ENCODE peak calls at places on chromosome 4, in five cellular contexts. U is RKO, V is endodermal cell, B is fibroblast of pulmonary artery, F is hypothalamus. O is an unnamed sample.

GRCh38 chr4:16082038-16082423 is 1.8 kb downstream of the PROM1 start:
- DNase-seq in V (peak), B (no peak), U (no peak), F (no peak), O (no peak)

GRCh38 chr4:8006471-8006870 is 66.8 kb upstream of the AFAP1 start:
- DNase-seq in F (no peak), U (no peak), B (no peak), V (no peak), O (no peak)

GRCh38 chr4:6697096-6697495 is 3.4 kb downstream of the S100P start:
- DNase-seq in B (no peak), F (no peak), V (no peak), U (no peak), O (no peak)

GRCh38 chr4:17762705-17763104 is 18.7 kb downstream of the FAM184B start:
- DNase-seq in F (no peak), V (no peak), U (peak), B (peak), O (no peak)

GRCh38 chr4:32135642-32136041 is 1415.5 kb downstream of the PCDH7 start:
- DNase-seq in F (no peak), U (no peak), B (peak), V (no peak), O (peak)

GRCh38 chr4:36054750-36055467 is 189.4 kb downstream of the ARAP2 start:
- DNase-seq in U (no peak), F (no peak), V (no peak), B (no peak), O (no peak)

GRCh38 chr4:128452415-128452814 is 164.8 kb upstream of the PGRMC2 start:
- DNase-seq in V (no peak), F (no peak), U (no peak), B (no peak), O (no peak)

GRCh38 chr4:189202182-189202868 is 738.3 kb upstream of the FRG1 start:
- DNase-seq in U (peak), F (no peak), B (peak), V (peak), O (peak)

GRCh38 chr4:113646456-113646809 is 115.1 kb downstream of the CAMK2D start:
- DNase-seq in V (peak), B (peak), F (no peak), U (no peak), O (no peak)

GRCh38 chr4:87118826-87119225 is 101.6 kb downstream of the KLHL8 start:
- DNase-seq in U (no peak), F (no peak), V (peak), B (peak), O (peak)

GRCh38 chr4:7068883-7069282 is 1.0 kb upstream of the GRPEL1 start:
- DNase-seq in F (no peak), V (peak), B (no peak), U (peak), O (peak)

GRCh38 chr4:166049036-166049435 is 176.0 kb downstream of the TLL1 start:
- DNase-seq in F (no peak), B (no peak), U (no peak), V (no peak), O (no peak)

GRCh38 chr4:113065629-113066028 is 16.2 kb downstream of the ANK2 start:
- DNase-seq in B (no peak), U (no peak), V (no peak), F (no peak), O (no peak)

GRCh38 chr4:88706574-88706973 is 8.9 kb upstream of the NAP1L5 start:
- DNase-seq in V (peak), F (no peak), U (peak), B (peak), O (peak)

GRCh38 chr4:117817316-117817715 is 217.0 kb upstream of the NDST3 start:
- DNase-seq in B (no peak), U (peak), V (no peak), F (no peak), O (no peak)

GRCh38 chr4:24952667-24953066 is 39.8 kb upstream of the CCDC149 start:
- DNase-seq in V (no peak), B (no peak), U (no peak), F (no peak), O (no peak)

GRCh38 chr4:8405516-8405875 is 35.0 kb downstream of the ACOX3 start:
- DNase-seq in F (no peak), U (no peak), B (no peak), V (no peak), O (no peak)

GRCh38 chr4:783133-783541 is 42.8 kb downstream of the CPLX1 start:
- DNase-seq in F (no peak), U (no peak), B (no peak), V (peak), O (no peak)

GRCh38 chr4:84917869-84918600 is 48.5 kb downstream of the WDFY3 start:
- DNase-seq in U (no peak), F (no peak), V (no peak), B (peak), O (no peak)

GRCh38 chr4:9904976-9905587 is 116.2 kb downstream of the SLC2A9 start:
- DNase-seq in U (no peak), F (no peak), B (peak), V (no peak), O (no peak)

GRCh38 chr4:68346461-68346860 is 3.4 kb downstream of the YTHDC1 start:
- DNase-seq in V (no peak), B (no peak), U (no peak), F (no peak), O (no peak)

GRCh38 chr4:33996075-33996718 is 2248.1 kb downstream of the ARAP2 start:
- DNase-seq in F (no peak), U (no peak), V (no peak), B (no peak), O (no peak)

GRCh38 chr4:137909910-137910309 is 332.2 kb downstream of the SLC7A11 start:
- DNase-seq in B (no peak), U (no peak), F (no peak), V (peak), O (no peak)

GRCh38 chr4:145912391-145912790 is 26.2 kb downstream of the ZNF827 start:
- DNase-seq in V (no peak), F (no peak), U (no peak), B (no peak), O (no peak)

GRCh38 chr4:158741622-158742021 is 18.4 kb upstream of the PPID start:
- DNase-seq in F (no peak), U (no peak), B (no peak), V (no peak), O (no peak)

GRCh38 chr4:104424368-104424921 is 70.2 kb downstream of the CXXC4 start:
- DNase-seq in F (no peak), U (no peak), B (no peak), V (no peak), O (no peak)

GRCh38 chr4:186781032-186781917 is 57.6 kb upstream of the FAT1 start:
- DNase-seq in U (no peak), B (peak), F (no peak), V (no peak), O (peak)

GRCh38 chr4:38943355-38943754 is 75.7 kb downstream of the FAM114A1 start:
- DNase-seq in B (peak), F (no peak), V (no peak), U (no peak), O (no peak)